ENCODE peak calls at places on chromosomes 12 and 14, in five cellular contexts. One of them, this sample, is unnamed.

GRCh38 chr12:6635375-6635855 is 344 bp downstream of the LPAR5 start:
- DNase-seq in CD8-positive, alpha-beta T cell: no peak
- DNase-seq in endothelial cell: no peak
- DNase-seq in right lobe of liver: no peak
- DNase-seq in B cell: no peak
- DNase-seq in this sample: no peak

GRCh38 chr14:64234877-64235651 is 59.1 kb downstream of the ESR2 start:
- DNase-seq in CD8-positive, alpha-beta T cell: no peak
- DNase-seq in endothelial cell: no peak
- DNase-seq in right lobe of liver: no peak
- DNase-seq in B cell: no peak
- DNase-seq in this sample: no peak

GRCh38 chr12:91272456-91273063 is 89.9 kb upstream of the DCN start:
- DNase-seq in CD8-positive, alpha-beta T cell: no peak
- DNase-seq in endothelial cell: no peak
- DNase-seq in right lobe of liver: no peak
- DNase-seq in B cell: no peak
- DNase-seq in this sample: peak

GRCh38 chr12:92021665-92022033 is 124.0 kb downstream of the BTG1 start:
- DNase-seq in CD8-positive, alpha-beta T cell: no peak
- DNase-seq in endothelial cell: no peak
- DNase-seq in right lobe of liver: no peak
- DNase-seq in B cell: no peak
- DNase-seq in this sample: no peak

GRCh38 chr12:91023326-91024004 is 18.7 kb upstream of the EPYC start:
- DNase-seq in CD8-positive, alpha-beta T cell: no peak
- DNase-seq in endothelial cell: no peak
- DNase-seq in right lobe of liver: no peak
- DNase-seq in B cell: no peak
- DNase-seq in this sample: no peak

GRCh38 chr12:52006726-52007157 is at the start of gene TAMALIN:
- DNase-seq in CD8-positive, alpha-beta T cell: peak
- DNase-seq in endothelial cell: peak
- DNase-seq in right lobe of liver: peak
- DNase-seq in B cell: peak
- DNase-seq in this sample: peak

GRCh38 chr14:29236848-29237247 is 470.3 kb downstream of the FOXG1 start:
- DNase-seq in CD8-positive, alpha-beta T cell: no peak
- DNase-seq in endothelial cell: no peak
- DNase-seq in right lobe of liver: no peak
- DNase-seq in B cell: no peak
- DNase-seq in this sample: no peak

GRCh38 chr14:22657861-22658260 is 13.7 kb upstream of the OR6J1 start:
- DNase-seq in CD8-positive, alpha-beta T cell: no peak
- DNase-seq in endothelial cell: no peak
- DNase-seq in right lobe of liver: no peak
- DNase-seq in B cell: no peak
- DNase-seq in this sample: no peak

GRCh38 chr14:76993743-76994142 is 34.8 kb downstream of the IRF2BPL start:
- DNase-seq in CD8-positive, alpha-beta T cell: no peak
- DNase-seq in endothelial cell: no peak
- DNase-seq in right lobe of liver: no peak
- DNase-seq in B cell: no peak
- DNase-seq in this sample: no peak

GRCh38 chr14:85308531-85309300 is 221.2 kb upstream of the FLRT2 start:
- DNase-seq in CD8-positive, alpha-beta T cell: no peak
- DNase-seq in endothelial cell: no peak
- DNase-seq in right lobe of liver: no peak
- DNase-seq in B cell: no peak
- DNase-seq in this sample: no peak

GRCh38 chr14:97848351-97848980 is 1051.3 kb downstream of the VRK1 start:
- DNase-seq in CD8-positive, alpha-beta T cell: no peak
- DNase-seq in endothelial cell: no peak
- DNase-seq in right lobe of liver: peak
- DNase-seq in B cell: no peak
- DNase-seq in this sample: no peak

GRCh38 chr12:107459649-107460048 is 225.9 kb upstream of the PWP1 start:
- DNase-seq in CD8-positive, alpha-beta T cell: no peak
- DNase-seq in endothelial cell: no peak
- DNase-seq in right lobe of liver: no peak
- DNase-seq in B cell: no peak
- DNase-seq in this sample: no peak

GRCh38 chr14:63933701-63934100 is 80.9 kb downstream of the SYNE2 start:
- DNase-seq in CD8-positive, alpha-beta T cell: no peak
- DNase-seq in endothelial cell: no peak
- DNase-seq in right lobe of liver: no peak
- DNase-seq in B cell: no peak
- DNase-seq in this sample: no peak

GRCh38 chr12:16545836-16546235 is 60.1 kb downstream of the LMO3 start:
- DNase-seq in CD8-positive, alpha-beta T cell: no peak
- DNase-seq in endothelial cell: no peak
- DNase-seq in right lobe of liver: no peak
- DNase-seq in B cell: no peak
- DNase-seq in this sample: no peak

GRCh38 chr12:40225337-40225983 is 663 bp downstream of the LRRK2 start:
- DNase-seq in CD8-positive, alpha-beta T cell: no peak
- DNase-seq in endothelial cell: no peak
- DNase-seq in right lobe of liver: no peak
- DNase-seq in B cell: no peak
- DNase-seq in this sample: no peak

GRCh38 chr14:64074961-64075619 is 219.1 kb downstream of the ESR2 start:
- DNase-seq in CD8-positive, alpha-beta T cell: no peak
- DNase-seq in endothelial cell: no peak
- DNase-seq in right lobe of liver: no peak
- DNase-seq in B cell: no peak
- DNase-seq in this sample: no peak

GRCh38 chr12:38587594-38587993 is 271.0 kb downstream of the ALG10B start:
- DNase-seq in CD8-positive, alpha-beta T cell: no peak
- DNase-seq in endothelial cell: no peak
- DNase-seq in right lobe of liver: no peak
- DNase-seq in B cell: no peak
- DNase-seq in this sample: no peak

GRCh38 chr14:106442857-106443256 is 916.5 kb downstream of the TMEM121 start:
- DNase-seq in CD8-positive, alpha-beta T cell: peak
- DNase-seq in endothelial cell: no peak
- DNase-seq in right lobe of liver: no peak
- DNase-seq in B cell: peak
- DNase-seq in this sample: no peak

GRCh38 chr14:56416213-56416612 is 163.4 kb upstream of the TMEM260 start:
- DNase-seq in CD8-positive, alpha-beta T cell: no peak
- DNase-seq in endothelial cell: no peak
- DNase-seq in right lobe of liver: no peak
- DNase-seq in B cell: no peak
- DNase-seq in this sample: no peak

GRCh38 chr12:6745751-6746525 is 7.0 kb downstream of the MLF2 start:
- DNase-seq in CD8-positive, alpha-beta T cell: no peak
- DNase-seq in endothelial cell: no peak
- DNase-seq in right lobe of liver: peak
- DNase-seq in B cell: peak
- DNase-seq in this sample: no peak

GRCh38 chr12:62915130-62915529 is 19.8 kb downstream of the PPM1H start:
- DNase-seq in CD8-positive, alpha-beta T cell: no peak
- DNase-seq in endothelial cell: no peak
- DNase-seq in right lobe of liver: no peak
- DNase-seq in B cell: no peak
- DNase-seq in this sample: no peak

GRCh38 chr12:89072303-89073026 is 279.8 kb downstream of the DUSP6 start:
- DNase-seq in CD8-positive, alpha-beta T cell: no peak
- DNase-seq in endothelial cell: no peak
- DNase-seq in right lobe of liver: no peak
- DNase-seq in B cell: no peak
- DNase-seq in this sample: no peak

GRCh38 chr12:113612076-113612728 is 140.5 kb upstream of the LHX5 start:
- DNase-seq in CD8-positive, alpha-beta T cell: no peak
- DNase-seq in endothelial cell: no peak
- DNase-seq in right lobe of liver: no peak
- DNase-seq in B cell: no peak
- DNase-seq in this sample: no peak
- TF ChIP-seq CTCF in CD8-positive, alpha-beta T cell: no peak
- TF ChIP-seq CTCF in endothelial cell: no peak
- TF ChIP-seq CTCF in right lobe of liver: no peak
- TF ChIP-seq CTCF in B cell: no peak
- TF ChIP-seq CTCF in this sample: no peak

GRCh38 chr14:90368946-90369721 is 27.7 kb upstream of the CALM1 start:
- DNase-seq in CD8-positive, alpha-beta T cell: no peak
- DNase-seq in endothelial cell: no peak
- DNase-seq in right lobe of liver: no peak
- DNase-seq in B cell: no peak
- DNase-seq in this sample: no peak
- TF ChIP-seq CTCF in CD8-positive, alpha-beta T cell: peak
- TF ChIP-seq CTCF in endothelial cell: no peak
- TF ChIP-seq CTCF in right lobe of liver: no peak
- TF ChIP-seq CTCF in B cell: peak
- TF ChIP-seq CTCF in this sample: no peak

GRCh38 chr12:14776236-14776959 is 26.9 kb downstream of the WBP11 start:
- DNase-seq in CD8-positive, alpha-beta T cell: no peak
- DNase-seq in endothelial cell: no peak
- DNase-seq in right lobe of liver: no peak
- DNase-seq in B cell: no peak
- DNase-seq in this sample: no peak
- TF ChIP-seq CTCF in CD8-positive, alpha-beta T cell: peak
- TF ChIP-seq CTCF in endothelial cell: peak
- TF ChIP-seq CTCF in right lobe of liver: no peak
- TF ChIP-seq CTCF in B cell: peak
- TF ChIP-seq CTCF in this sample: no peak

GRCh38 chr14:94707494-94707893 is 62.4 kb downstream of the GSC start:
- DNase-seq in CD8-positive, alpha-beta T cell: no peak
- DNase-seq in endothelial cell: no peak
- DNase-seq in right lobe of liver: no peak
- DNase-seq in B cell: no peak
- DNase-seq in this sample: no peak
- TF ChIP-seq CTCF in CD8-positive, alpha-beta T cell: no peak
- TF ChIP-seq CTCF in endothelial cell: no peak
- TF ChIP-seq CTCF in right lobe of liver: no peak
- TF ChIP-seq CTCF in B cell: no peak
- TF ChIP-seq CTCF in this sample: no peak

GRCh38 chr12:14257734-14258467 is 107.6 kb upstream of the ATF7IP start:
- DNase-seq in CD8-positive, alpha-beta T cell: peak
- DNase-seq in endothelial cell: peak
- DNase-seq in right lobe of liver: no peak
- DNase-seq in B cell: peak
- DNase-seq in this sample: peak

GRCh38 chr12:14257303-14257733 is 108.2 kb upstream of the ATF7IP start:
- DNase-seq in CD8-positive, alpha-beta T cell: no peak
- DNase-seq in endothelial cell: no peak
- DNase-seq in right lobe of liver: peak
- DNase-seq in B cell: no peak
- DNase-seq in this sample: no peak

GRCh38 chr12:14256139-14256538 is 109.3 kb upstream of the ATF7IP start:
- DNase-seq in CD8-positive, alpha-beta T cell: no peak
- DNase-seq in endothelial cell: no peak
- DNase-seq in right lobe of liver: no peak
- DNase-seq in B cell: no peak
- DNase-seq in this sample: no peak

GRCh38 chr12:14258468-14258947 is 107.0 kb upstream of the ATF7IP start:
- DNase-seq in CD8-positive, alpha-beta T cell: no peak
- DNase-seq in endothelial cell: peak
- DNase-seq in right lobe of liver: no peak
- DNase-seq in B cell: no peak
- DNase-seq in this sample: peak

DNA sequence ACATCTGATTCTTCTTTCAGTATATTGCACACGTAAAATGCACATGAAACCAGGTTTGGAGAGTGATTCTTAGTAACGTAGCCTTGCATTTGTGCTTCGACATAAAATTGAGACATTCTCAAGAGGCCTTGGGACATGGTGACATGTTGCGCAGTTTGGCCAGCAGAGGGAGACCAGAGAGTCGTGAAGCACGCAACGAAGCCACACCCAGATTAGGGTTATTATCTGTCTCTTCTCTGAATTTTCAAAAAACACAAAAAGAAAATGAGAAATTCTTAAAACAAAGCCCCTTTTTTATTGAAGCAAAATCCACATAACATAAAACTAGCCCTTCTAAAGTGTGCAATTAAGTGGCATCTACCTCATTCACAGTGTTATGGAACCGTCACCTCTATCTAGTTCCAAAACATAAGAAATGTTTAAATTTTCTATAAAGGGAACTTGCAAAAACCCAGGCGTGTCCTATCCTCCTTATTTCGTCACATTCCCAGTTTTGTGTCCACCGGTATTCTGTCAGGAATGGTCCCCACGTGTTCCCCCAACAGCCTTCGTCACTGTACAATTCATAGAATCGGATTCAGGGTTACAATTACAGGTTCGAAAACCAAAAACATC is 108.8 kb upstream of the ATF7IP start:
- DNase-seq in CD8-positive, alpha-beta T cell: peak
- DNase-seq in endothelial cell: peak
- DNase-seq in right lobe of liver: peak
- DNase-seq in B cell: peak
- DNase-seq in this sample: peak
- TF ChIP-seq CTCF in CD8-positive, alpha-beta T cell: peak
- TF ChIP-seq CTCF in endothelial cell: peak
- TF ChIP-seq CTCF in right lobe of liver: peak
- TF ChIP-seq CTCF in B cell: peak
- TF ChIP-seq CTCF in this sample: peak

GRCh38 chr12:105235747-105236476 is at the start of gene APPL2:
- DNase-seq in CD8-positive, alpha-beta T cell: peak
- DNase-seq in endothelial cell: peak
- DNase-seq in right lobe of liver: peak
- DNase-seq in B cell: peak
- DNase-seq in this sample: peak
- TF ChIP-seq CTCF in CD8-positive, alpha-beta T cell: no peak
- TF ChIP-seq CTCF in endothelial cell: peak
- TF ChIP-seq CTCF in right lobe of liver: peak
- TF ChIP-seq CTCF in B cell: peak
- TF ChIP-seq CTCF in this sample: peak

DNA sequence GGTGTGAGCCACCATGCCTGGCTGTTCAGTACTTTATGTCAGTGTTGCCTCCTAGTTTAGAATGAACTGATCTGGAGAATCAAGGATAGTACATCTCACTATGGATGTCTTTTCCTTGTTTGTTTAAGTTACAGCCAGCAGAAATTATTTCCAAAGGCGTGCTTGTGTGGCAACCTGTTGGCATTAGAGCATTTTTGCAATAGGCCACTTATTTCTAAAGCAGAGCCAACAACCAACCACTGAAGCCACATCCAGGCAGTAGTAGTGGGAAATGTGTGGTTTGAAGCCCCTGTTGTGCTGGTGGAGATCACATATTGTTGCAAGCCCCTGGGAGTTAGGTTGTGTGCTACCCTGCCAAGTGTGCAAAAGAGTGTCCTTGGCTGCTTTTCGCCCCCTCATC is 3.7 kb downstream of the ANO6 start:
- DNase-seq in CD8-positive, alpha-beta T cell: no peak
- DNase-seq in endothelial cell: no peak
- DNase-seq in right lobe of liver: no peak
- DNase-seq in B cell: no peak
- DNase-seq in this sample: no peak
- TF ChIP-seq CTCF in CD8-positive, alpha-beta T cell: no peak
- TF ChIP-seq CTCF in endothelial cell: no peak
- TF ChIP-seq CTCF in right lobe of liver: no peak
- TF ChIP-seq CTCF in B cell: no peak
- TF ChIP-seq CTCF in this sample: no peak